ENCODE peak calls at places on chromosomes 13 and 19, in ten cellular contexts. One of them, this sample, is unnamed.

GRCh38 chr19:18119243-18120105 is 21.9 kb downstream of the MAST3 start:
- DNase-seq in A549: no peak
- DNase-seq in body of pancreas: no peak
- DNase-seq in uterus: no peak
- DNase-seq in testis: no peak
- DNase-seq in GM12878: no peak
- DNase-seq in upper lobe of left lung: no peak
- DNase-seq in heart left ventricle: no peak
- DNase-seq in NB4: no peak
- DNase-seq in tibial nerve: no peak
- DNase-seq in this sample: no peak

GRCh38 chr19:40612831-40613668 is 11.9 kb downstream of the LTBP4 start:
- DNase-seq in heart left ventricle: peak; percentile 64
- DNase-seq in A549: peak; percentile 71
- DNase-seq in uterus: no peak
- DNase-seq in body of pancreas: no peak
- DNase-seq in testis: peak; percentile 76
- DNase-seq in NB4: no peak
- DNase-seq in tibial nerve: peak; percentile 57
- DNase-seq in upper lobe of left lung: peak; percentile 64
- DNase-seq in GM12878: no peak
- DNase-seq in this sample: no peak

GRCh38 chr13:103140001-103140671 is 73.9 kb upstream of the SLC10A2 start:
- DNase-seq in GM12878: peak; percentile 52
- DNase-seq in upper lobe of left lung: no peak
- DNase-seq in heart left ventricle: no peak
- DNase-seq in A549: peak; percentile 4
- DNase-seq in body of pancreas: no peak
- DNase-seq in testis: no peak
- DNase-seq in NB4: peak; percentile 53
- DNase-seq in tibial nerve: no peak
- DNase-seq in uterus: no peak
- DNase-seq in this sample: no peak

GRCh38 chr19:33561261-33561660 is 39.7 kb upstream of the PEPD start:
- DNase-seq in uterus: no peak
- DNase-seq in testis: no peak
- DNase-seq in A549: no peak
- DNase-seq in heart left ventricle: no peak
- DNase-seq in tibial nerve: no peak
- DNase-seq in GM12878: no peak
- DNase-seq in NB4: no peak
- DNase-seq in upper lobe of left lung: no peak
- DNase-seq in body of pancreas: no peak
- DNase-seq in this sample: no peak

GRCh38 chr19:55383789-55384575 is at the start of gene TMEM238:
- DNase-seq in heart left ventricle: peak; percentile 52
- DNase-seq in upper lobe of left lung: peak; percentile 68
- DNase-seq in testis: peak; percentile 67
- DNase-seq in uterus: peak; percentile 55
- DNase-seq in tibial nerve: no peak
- DNase-seq in GM12878: no peak
- DNase-seq in body of pancreas: peak; percentile 77
- DNase-seq in A549: peak; percentile 72
- DNase-seq in NB4: peak; percentile 76
- DNase-seq in this sample: no peak

GRCh38 chr13:78138756-78139155 is 220.1 kb upstream of the EDNRB start:
- DNase-seq in GM12878: no peak
- DNase-seq in body of pancreas: no peak
- DNase-seq in heart left ventricle: no peak
- DNase-seq in NB4: no peak
- DNase-seq in tibial nerve: no peak
- DNase-seq in uterus: no peak
- DNase-seq in upper lobe of left lung: no peak
- DNase-seq in A549: no peak
- DNase-seq in testis: no peak
- DNase-seq in this sample: no peak

GRCh38 chr19:7219056-7219455 is 75.2 kb downstream of the INSR start:
- DNase-seq in heart left ventricle: no peak
- DNase-seq in upper lobe of left lung: no peak
- DNase-seq in testis: no peak
- DNase-seq in NB4: no peak
- DNase-seq in uterus: no peak
- DNase-seq in tibial nerve: no peak
- DNase-seq in A549: no peak
- DNase-seq in body of pancreas: no peak
- DNase-seq in GM12878: no peak
- DNase-seq in this sample: no peak

GRCh38 chr19:30391052-30391451 is 18.9 kb downstream of the ZNF536 start:
- DNase-seq in GM12878: no peak
- DNase-seq in heart left ventricle: no peak
- DNase-seq in testis: no peak
- DNase-seq in tibial nerve: no peak
- DNase-seq in A549: no peak
- DNase-seq in upper lobe of left lung: no peak
- DNase-seq in uterus: no peak
- DNase-seq in NB4: no peak
- DNase-seq in body of pancreas: no peak
- DNase-seq in this sample: peak; percentile 87

GRCh38 chr19:50377051-50377441 is 789 bp downstream of the NR1H2 start:
- DNase-seq in tibial nerve: no peak
- DNase-seq in uterus: peak; percentile 51
- DNase-seq in testis: peak; percentile 51
- DNase-seq in A549: peak; percentile 55
- DNase-seq in GM12878: no peak
- DNase-seq in NB4: no peak
- DNase-seq in upper lobe of left lung: no peak
- DNase-seq in body of pancreas: peak; percentile 41
- DNase-seq in heart left ventricle: peak; percentile 34
- DNase-seq in this sample: no peak

GRCh38 chr19:50378863-50379236 is 2.6 kb downstream of the NR1H2 start:
- DNase-seq in uterus: no peak
- DNase-seq in heart left ventricle: no peak
- DNase-seq in NB4: no peak
- DNase-seq in body of pancreas: no peak
- DNase-seq in testis: no peak
- DNase-seq in GM12878: no peak
- DNase-seq in A549: no peak
- DNase-seq in tibial nerve: no peak
- DNase-seq in upper lobe of left lung: no peak
- DNase-seq in this sample: no peak

GRCh38 chr19:50378169-50378862 is 2.1 kb downstream of the NR1H2 start:
- DNase-seq in testis: no peak
- DNase-seq in A549: no peak
- DNase-seq in heart left ventricle: peak; percentile 26
- DNase-seq in NB4: no peak
- DNase-seq in GM12878: no peak
- DNase-seq in upper lobe of left lung: no peak
- DNase-seq in body of pancreas: no peak
- DNase-seq in uterus: no peak
- DNase-seq in tibial nerve: no peak
- DNase-seq in this sample: no peak

GRCh38 chr19:50377517-50377916 is 1.3 kb downstream of the NR1H2 start:
- DNase-seq in upper lobe of left lung: no peak
- DNase-seq in body of pancreas: no peak
- DNase-seq in GM12878: no peak
- DNase-seq in heart left ventricle: peak; percentile 25
- DNase-seq in NB4: no peak
- DNase-seq in tibial nerve: no peak
- DNase-seq in testis: no peak
- DNase-seq in uterus: no peak
- DNase-seq in A549: no peak
- DNase-seq in this sample: no peak

GRCh38 chr19:50376166-50377050 is at the start of gene NR1H2:
- DNase-seq in body of pancreas: peak; percentile 96
- DNase-seq in uterus: peak; percentile 96
- DNase-seq in A549: peak; percentile 97
- DNase-seq in tibial nerve: peak; percentile 89
- DNase-seq in testis: peak; percentile 97
- DNase-seq in NB4: peak; percentile 97
- DNase-seq in GM12878: peak; percentile 90
- DNase-seq in upper lobe of left lung: peak; percentile 94
- DNase-seq in heart left ventricle: peak; percentile 97
- DNase-seq in this sample: peak; percentile 98
- TF ChIP-seq POLR2A in body of pancreas: peak; percentile 19
- TF ChIP-seq POLR2A in uterus: peak; percentile 67
- TF ChIP-seq POLR2A in A549: peak; percentile 20
- TF ChIP-seq POLR2A in tibial nerve: peak; percentile 75
- TF ChIP-seq POLR2A in testis: no peak
- TF ChIP-seq POLR2A in NB4: peak; percentile 78
- TF ChIP-seq POLR2A in GM12878: peak; percentile 77
- TF ChIP-seq POLR2A in upper lobe of left lung: peak; percentile 61
- TF ChIP-seq POLR2A in heart left ventricle: peak; percentile 79
- TF ChIP-seq POLR2A in this sample: no peak

DNA sequence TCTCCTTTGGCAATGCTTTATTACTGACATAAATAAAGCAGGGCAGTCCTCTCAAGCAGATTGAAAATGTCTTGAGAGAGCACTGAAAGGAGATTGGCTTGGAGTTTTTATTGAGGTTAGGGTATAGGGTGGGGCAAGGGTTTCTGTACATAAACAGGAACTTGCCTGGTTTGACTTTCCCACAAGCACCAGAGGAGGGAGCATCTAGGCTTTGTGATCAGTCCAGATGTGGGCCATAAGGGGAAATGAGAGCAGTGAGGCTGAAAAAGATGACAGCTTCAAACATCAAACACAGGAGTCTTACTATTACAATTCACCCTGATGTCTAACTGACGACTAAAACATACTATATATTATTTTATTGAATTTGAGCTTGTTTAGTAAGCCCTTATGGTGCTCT is 260.9 kb downstream of the MTUS2 start:
- DNase-seq in testis: no peak
- DNase-seq in uterus: no peak
- DNase-seq in body of pancreas: no peak
- DNase-seq in tibial nerve: no peak
- DNase-seq in A549: no peak
- DNase-seq in GM12878: peak; percentile 48
- DNase-seq in upper lobe of left lung: no peak
- DNase-seq in NB4: peak; percentile 59
- DNase-seq in heart left ventricle: no peak
- DNase-seq in this sample: no peak
- TF ChIP-seq CTCF in testis: no peak
- TF ChIP-seq CTCF in uterus: no peak
- TF ChIP-seq CTCF in body of pancreas: no peak
- TF ChIP-seq CTCF in tibial nerve: no peak
- TF ChIP-seq CTCF in A549: no peak
- TF ChIP-seq CTCF in GM12878: peak; percentile 49
- TF ChIP-seq CTCF in upper lobe of left lung: no peak
- TF ChIP-seq CTCF in NB4: peak; percentile 35
- TF ChIP-seq CTCF in heart left ventricle: peak; percentile 16
- TF ChIP-seq CTCF in this sample: no peak

DNA sequence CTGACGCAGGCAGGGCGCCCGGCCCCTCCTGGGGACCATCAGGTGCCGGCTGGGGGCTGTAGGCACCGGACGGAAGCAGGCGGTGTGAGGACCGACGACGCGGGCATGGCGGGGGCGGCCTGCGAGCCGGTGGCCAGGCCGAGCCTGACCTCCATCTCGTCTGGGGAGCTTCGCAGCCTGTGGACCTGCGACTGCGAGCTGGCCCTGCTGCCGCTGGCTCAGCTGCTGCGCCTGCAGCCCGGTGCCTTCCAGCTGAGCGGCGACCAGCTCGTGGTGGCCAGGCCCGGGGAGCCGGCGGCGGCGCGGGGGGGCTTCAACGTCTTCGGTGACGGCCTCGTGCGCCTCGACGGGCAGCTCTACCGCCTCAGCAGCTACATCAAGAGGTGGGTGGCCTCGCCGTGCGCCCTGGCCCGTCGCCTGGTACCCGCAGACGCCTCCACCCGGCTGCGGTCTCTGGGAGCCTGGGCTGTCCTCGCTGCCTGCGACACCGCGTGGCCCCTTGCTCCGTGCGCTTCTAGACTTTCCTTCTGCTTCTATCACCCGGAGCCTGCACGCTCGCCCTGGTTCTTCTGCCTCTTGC is 430 bp downstream of the MEDAG start:
- DNase-seq in GM12878: no peak
- DNase-seq in NB4: no peak
- DNase-seq in A549: no peak
- DNase-seq in uterus: peak; percentile 33
- DNase-seq in tibial nerve: no peak
- DNase-seq in heart left ventricle: no peak
- DNase-seq in body of pancreas: no peak
- DNase-seq in upper lobe of left lung: no peak
- DNase-seq in testis: peak; percentile 28
- DNase-seq in this sample: peak; percentile 84
- TF ChIP-seq POLR2A in GM12878: no peak
- TF ChIP-seq POLR2A in NB4: no peak
- TF ChIP-seq POLR2A in A549: no peak
- TF ChIP-seq POLR2A in uterus: no peak
- TF ChIP-seq POLR2A in tibial nerve: no peak
- TF ChIP-seq POLR2A in heart left ventricle: no peak
- TF ChIP-seq POLR2A in body of pancreas: no peak
- TF ChIP-seq POLR2A in upper lobe of left lung: no peak
- TF ChIP-seq POLR2A in testis: no peak
- TF ChIP-seq POLR2A in this sample: no peak

GRCh38 chr19:16795731-16796130 is 33.5 kb upstream of the SIN3B start:
- DNase-seq in heart left ventricle: no peak
- DNase-seq in body of pancreas: no peak
- DNase-seq in uterus: no peak
- DNase-seq in upper lobe of left lung: no peak
- DNase-seq in NB4: peak; percentile 30
- DNase-seq in A549: no peak
- DNase-seq in testis: no peak
- DNase-seq in tibial nerve: no peak
- DNase-seq in GM12878: no peak
- DNase-seq in this sample: no peak

GRCh38 chr19:16804176-16804575 is 25.0 kb upstream of the SIN3B start:
- DNase-seq in GM12878: no peak
- DNase-seq in testis: no peak
- DNase-seq in A549: no peak
- DNase-seq in uterus: no peak
- DNase-seq in heart left ventricle: no peak
- DNase-seq in upper lobe of left lung: no peak
- DNase-seq in NB4: no peak
- DNase-seq in body of pancreas: no peak
- DNase-seq in tibial nerve: no peak
- DNase-seq in this sample: no peak

GRCh38 chr19:16797876-16798275 is 31.3 kb upstream of the SIN3B start:
- DNase-seq in heart left ventricle: no peak
- DNase-seq in body of pancreas: no peak
- DNase-seq in uterus: no peak
- DNase-seq in GM12878: no peak
- DNase-seq in A549: no peak
- DNase-seq in upper lobe of left lung: no peak
- DNase-seq in NB4: no peak
- DNase-seq in tibial nerve: no peak
- DNase-seq in testis: no peak
- DNase-seq in this sample: no peak

GRCh38 chr19:16799740-16800139 is 29.5 kb upstream of the SIN3B start:
- DNase-seq in upper lobe of left lung: no peak
- DNase-seq in heart left ventricle: no peak
- DNase-seq in A549: no peak
- DNase-seq in NB4: no peak
- DNase-seq in testis: no peak
- DNase-seq in body of pancreas: no peak
- DNase-seq in uterus: no peak
- DNase-seq in tibial nerve: no peak
- DNase-seq in GM12878: no peak
- DNase-seq in this sample: no peak

DNA sequence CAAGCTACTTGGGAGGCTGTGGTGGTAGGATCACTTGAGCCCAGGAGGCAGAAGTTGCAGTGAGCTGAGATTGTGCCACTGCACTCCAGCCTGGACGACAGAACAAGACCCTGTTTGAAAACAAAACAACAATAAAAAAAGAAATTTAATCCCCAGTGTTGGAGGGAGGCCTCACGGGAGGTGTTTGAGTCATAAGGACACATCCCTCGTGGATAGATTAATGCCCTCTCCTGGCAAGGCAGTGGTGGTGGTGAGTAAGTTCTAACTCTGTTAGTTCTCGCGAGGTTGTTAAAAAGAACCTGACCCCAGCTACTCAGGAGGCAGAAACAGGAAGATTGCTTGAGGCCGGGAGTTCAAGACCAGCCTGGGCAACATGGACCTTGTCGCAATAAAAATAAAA is 27.6 kb upstream of the SIN3B start:
- DNase-seq in heart left ventricle: no peak
- DNase-seq in NB4: peak; percentile 68
- DNase-seq in uterus: no peak
- DNase-seq in A549: no peak
- DNase-seq in testis: no peak
- DNase-seq in body of pancreas: no peak
- DNase-seq in tibial nerve: no peak
- DNase-seq in upper lobe of left lung: no peak
- DNase-seq in GM12878: no peak
- DNase-seq in this sample: no peak
- TF ChIP-seq CTCF in heart left ventricle: no peak
- TF ChIP-seq CTCF in NB4: no peak
- TF ChIP-seq CTCF in uterus: no peak
- TF ChIP-seq CTCF in A549: no peak
- TF ChIP-seq CTCF in testis: no peak
- TF ChIP-seq CTCF in body of pancreas: no peak
- TF ChIP-seq CTCF in tibial nerve: no peak
- TF ChIP-seq CTCF in upper lobe of left lung: no peak
- TF ChIP-seq CTCF in GM12878: no peak
- TF ChIP-seq CTCF in this sample: no peak